ENCODE peak calls at places on chromosomes 4 and X, in nine cellular contexts. K is CD8-positive, alpha-beta T cell; B is dorsolateral prefrontal cortex; D is stomach; Q is left lung; A is PC-9; M is Peyer's patch; I is heart right ventricle; Z is fibroblast of lung. S is an unnamed sample.

GRCh38 chrX:103687073-103687695 is 685 bp upstream of the MORF4L2 start:
- DNase-seq in Q (peak), K (peak), Z (no peak), B (peak), A (no peak), D (peak), I (peak), M (peak), S (peak)

GRCh38 chr4:133372699-133373098 is 223.6 kb downstream of the PCDH10 start:
- DNase-seq in Z (no peak), Q (no peak), A (no peak), I (no peak), D (no peak), M (no peak), K (no peak), B (no peak), S (no peak)

GRCh38 chr4:14333616-14334015 is 668.7 kb upstream of the CPEB2 start:
- DNase-seq in I (no peak), Z (no peak), K (no peak), B (no peak), Q (no peak), A (no peak), D (no peak), M (no peak), S (no peak)

GRCh38 chrX:118971552-118971951 is 2.9 kb upstream of the LONRF3 start:
- DNase-seq in Z (no peak), K (no peak), B (no peak), Q (no peak), A (no peak), M (no peak), D (no peak), I (no peak), S (no peak)

GRCh38 chr4:163121689-163122088 is 45.0 kb downstream of the NAF1 start:
- DNase-seq in D (no peak), Z (peak), B (no peak), Q (no peak), I (no peak), K (no peak), A (no peak), M (no peak), S (no peak)

GRCh38 chr4:120865985-120866384 is 56.5 kb downstream of the PRDM5 start:
- DNase-seq in D (no peak), K (no peak), A (no peak), Q (no peak), M (no peak), B (no peak), I (no peak), Z (no peak), S (no peak)

GRCh38 chr4:120874792-120875774 is 47.4 kb downstream of the PRDM5 start:
- DNase-seq in K (no peak), Q (no peak), M (no peak), Z (no peak), I (no peak), D (no peak), B (no peak), A (no peak), S (no peak)

GRCh38 chrX:46758956-46759644 is at the start of gene SLC9A7:
- DNase-seq in B (peak), D (peak), Z (peak), M (peak), K (peak), A (peak), Q (peak), I (peak), S (peak)

GRCh38 chrX:72644946-72645345 is 69.2 kb downstream of the PHKA1 start:
- DNase-seq in M (no peak), Q (no peak), Z (no peak), K (no peak), B (no peak), I (no peak), A (no peak), D (no peak), S (no peak)

GRCh38 chrX:7985568-7985967 is 58.4 kb upstream of the PNPLA4 start:
- DNase-seq in I (no peak), Z (no peak), D (no peak), A (no peak), Q (no peak), B (no peak), K (no peak), M (no peak), S (no peak)

GRCh38 chrX:107894038-107894437 is 68.4 kb downstream of the MID2 start:
- DNase-seq in Q (no peak), M (no peak), K (peak), B (no peak), D (no peak), A (peak), Z (peak), I (peak), S (no peak)

GRCh38 chr4:175833574-175834350 is 21.7 kb upstream of the GPM6A start:
- DNase-seq in B (no peak), A (no peak), Q (no peak), D (no peak), Z (no peak), I (no peak), K (no peak), M (no peak), S (no peak)

GRCh38 chr4:155474758-155475157 is 98.0 kb upstream of the MAP9 start:
- DNase-seq in A (no peak), M (no peak), I (no peak), Q (no peak), K (no peak), B (no peak), D (no peak), Z (no peak), S (no peak)

GRCh38 chr4:174089711-174090110 is 193.8 kb downstream of the FBXO8 start:
- DNase-seq in A (no peak), Z (no peak), M (no peak), I (no peak), B (no peak), K (no peak), Q (no peak), D (no peak), S (no peak)

GRCh38 chr4:99816611-99817309 is at the start of gene DAPP1:
- DNase-seq in A (peak), M (peak), K (peak), D (peak), B (no peak), I (peak), Z (no peak), Q (peak), S (peak)

GRCh38 chr4:84730375-84730774 is 147.4 kb downstream of the CDS1 start:
- DNase-seq in I (no peak), Q (no peak), A (no peak), M (no peak), B (no peak), K (no peak), Z (no peak), D (no peak), S (no peak)

GRCh38 chr4:182749768-182750167 is 167.4 kb downstream of the DCTD start:
- DNase-seq in D (no peak), B (no peak), A (no peak), Q (no peak), M (no peak), K (no peak), Z (no peak), I (no peak), S (no peak)

GRCh38 chr4:53510316-53510715 is 81.0 kb downstream of the LNX1 start:
- DNase-seq in K (no peak), A (no peak), Z (no peak), Q (no peak), D (no peak), B (no peak), I (no peak), M (no peak), S (no peak)

GRCh38 chrX:140715787-140716186 is 6.2 kb downstream of the LINC00632 start:
- DNase-seq in Z (peak), Q (no peak), K (no peak), M (no peak), B (no peak), I (no peak), A (no peak), D (no peak), S (no peak)

GRCh38 chrX:118727686-118728339 is 407 bp downstream of the IL13RA1 start:
- DNase-seq in Q (peak), B (no peak), I (peak), K (no peak), D (peak), A (peak), Z (peak), M (peak), S (no peak)

GRCh38 chr4:15707363-15707715 is 4.5 kb downstream of the BST1 start:
- DNase-seq in I (no peak), K (no peak), M (no peak), Q (no peak), Z (no peak), B (no peak), A (no peak), D (no peak), S (no peak)

GRCh38 chr4:172709376-172709775 is 459.2 kb upstream of the GALNT7 start:
- DNase-seq in I (no peak), Z (no peak), K (no peak), B (no peak), A (no peak), M (no peak), D (no peak), Q (no peak), S (no peak)

DNA sequence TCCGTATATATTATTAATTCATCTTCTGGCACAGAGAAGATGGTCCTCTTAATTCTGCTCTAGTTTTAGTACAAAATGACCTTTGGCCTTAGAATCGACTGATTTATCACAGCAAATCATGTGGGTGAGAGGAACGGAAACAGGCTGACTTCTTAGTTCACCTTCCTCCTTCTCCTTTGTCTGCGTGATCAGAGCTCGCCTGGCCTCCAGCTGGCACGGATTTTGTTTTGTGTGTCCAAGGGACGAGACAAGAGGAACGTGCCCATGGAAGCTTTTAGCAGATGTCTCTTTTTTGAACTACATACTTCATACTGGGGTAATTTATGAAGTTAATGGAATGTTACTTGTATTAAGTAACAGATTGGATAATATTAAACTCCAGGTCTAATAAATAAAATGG is 82.2 kb upstream of the PACRGL start:
- DNase-seq in K (no peak), M (peak), Q (no peak), I (peak), D (no peak), Z (peak), A (no peak), B (no peak), S (no peak)
- H3K27ac ChIP-seq in K (no peak), M (no peak), Q (peak), I (no peak), D (no peak), Z (no peak), A (no peak), B (no peak), S (no peak)

GRCh38 chr4:57254727-57255126 is 144.5 kb upstream of the IGFBP7 start:
- DNase-seq in Q (no peak), Z (no peak), K (no peak), M (no peak), B (no peak), I (no peak), A (no peak), D (no peak), S (no peak)
- TF ChIP-seq CTCF in Q (no peak), Z (no peak), K (no peak), M (no peak), B (no peak), I (no peak), A (no peak), D (no peak), S (no peak)

GRCh38 chr4:113263274-113263673 is 213.8 kb downstream of the ANK2 start:
- DNase-seq in A (no peak), M (no peak), Z (no peak), K (no peak), Q (no peak), D (no peak), I (no peak), B (no peak), S (no peak)
- H3K4me3 ChIP-seq in A (no peak), M (no peak), Z (no peak), K (no peak), Q (no peak), D (no peak), I (no peak), B (no peak), S (no peak)

GRCh38 chr4:7295201-7295916 is 103.0 kb downstream of the SORCS2 start:
- DNase-seq in M (peak), K (no peak), Z (no peak), A (no peak), Q (peak), B (peak), D (no peak), I (peak), S (no peak)
- H3K27ac ChIP-seq in M (no peak), K (no peak), Z (no peak), A (no peak), Q (no peak), B (peak), D (no peak), I (peak), S (no peak)